ENCODE peak calls at places on chromosomes 1 and 21, in four cellular contexts. One of them, this sample, is unnamed.

GRCh38 chr1:8822383-8823294 is 5.2 kb upstream of the RERE start:
- DNase-seq in left kidney: peak
- DNase-seq in Calu3: peak
- DNase-seq in stimulated activated CD8-positive, alpha-beta memory T cell treated with anti-CD3 and anti-CD28 coated beads, Interleukin-2, amount 100 ng/mL, for 48 hours: no peak
- DNase-seq in this sample: no peak

GRCh38 chr21:45154511-45155508 is 80.4 kb downstream of the ADARB1 start:
- DNase-seq in left kidney: peak
- DNase-seq in stimulated activated CD8-positive, alpha-beta memory T cell treated with anti-CD3 and anti-CD28 coated beads, Interleukin-2, amount 100 ng/mL, for 48 hours: no peak
- DNase-seq in Calu3: no peak
- DNase-seq in this sample: peak

GRCh38 chr1:14972107-14972506 is 181.4 kb upstream of the TMEM51 start:
- DNase-seq in Calu3: no peak
- DNase-seq in stimulated activated CD8-positive, alpha-beta memory T cell treated with anti-CD3 and anti-CD28 coated beads, Interleukin-2, amount 100 ng/mL, for 48 hours: no peak
- DNase-seq in left kidney: no peak
- DNase-seq in this sample: no peak

GRCh38 chr1:211281322-211282022 is 22.3 kb downstream of the RCOR3 start:
- DNase-seq in left kidney: peak
- DNase-seq in Calu3: no peak
- DNase-seq in stimulated activated CD8-positive, alpha-beta memory T cell treated with anti-CD3 and anti-CD28 coated beads, Interleukin-2, amount 100 ng/mL, for 48 hours: no peak
- DNase-seq in this sample: peak

GRCh38 chr1:53344921-53345838 is 17.3 kb upstream of the LRP8 start:
- DNase-seq in left kidney: no peak
- DNase-seq in Calu3: no peak
- DNase-seq in stimulated activated CD8-positive, alpha-beta memory T cell treated with anti-CD3 and anti-CD28 coated beads, Interleukin-2, amount 100 ng/mL, for 48 hours: no peak
- DNase-seq in this sample: no peak

GRCh38 chr1:62395291-62395690 is 41.6 kb upstream of the USP1 start:
- DNase-seq in left kidney: no peak
- DNase-seq in Calu3: no peak
- DNase-seq in stimulated activated CD8-positive, alpha-beta memory T cell treated with anti-CD3 and anti-CD28 coated beads, Interleukin-2, amount 100 ng/mL, for 48 hours: no peak
- DNase-seq in this sample: no peak

GRCh38 chr1:14136881-14137280 is 436.9 kb downstream of the PRDM2 start:
- DNase-seq in Calu3: no peak
- DNase-seq in stimulated activated CD8-positive, alpha-beta memory T cell treated with anti-CD3 and anti-CD28 coated beads, Interleukin-2, amount 100 ng/mL, for 48 hours: no peak
- DNase-seq in left kidney: no peak
- DNase-seq in this sample: no peak

GRCh38 chr1:154760469-154760933 is 109.6 kb downstream of the KCNN3 start:
- DNase-seq in left kidney: peak
- DNase-seq in stimulated activated CD8-positive, alpha-beta memory T cell treated with anti-CD3 and anti-CD28 coated beads, Interleukin-2, amount 100 ng/mL, for 48 hours: peak
- DNase-seq in Calu3: peak
- DNase-seq in this sample: peak

GRCh38 chr1:56399326-56400292 is 179.8 kb downstream of the PLPP3 start:
- DNase-seq in stimulated activated CD8-positive, alpha-beta memory T cell treated with anti-CD3 and anti-CD28 coated beads, Interleukin-2, amount 100 ng/mL, for 48 hours: no peak
- DNase-seq in left kidney: no peak
- DNase-seq in Calu3: no peak
- DNase-seq in this sample: no peak

GRCh38 chr1:214337536-214337935 is 56.6 kb downstream of the SMYD2 start:
- DNase-seq in stimulated activated CD8-positive, alpha-beta memory T cell treated with anti-CD3 and anti-CD28 coated beads, Interleukin-2, amount 100 ng/mL, for 48 hours: no peak
- DNase-seq in left kidney: peak
- DNase-seq in Calu3: no peak
- DNase-seq in this sample: peak

GRCh38 chr1:103180660-103181059 is 72.3 kb upstream of the COL11A1 start:
- DNase-seq in stimulated activated CD8-positive, alpha-beta memory T cell treated with anti-CD3 and anti-CD28 coated beads, Interleukin-2, amount 100 ng/mL, for 48 hours: no peak
- DNase-seq in Calu3: no peak
- DNase-seq in left kidney: no peak
- DNase-seq in this sample: peak

GRCh38 chr1:175197536-175197935 is 5.0 kb upstream of the KIAA0040 start:
- DNase-seq in left kidney: peak
- DNase-seq in stimulated activated CD8-positive, alpha-beta memory T cell treated with anti-CD3 and anti-CD28 coated beads, Interleukin-2, amount 100 ng/mL, for 48 hours: no peak
- DNase-seq in Calu3: peak
- DNase-seq in this sample: peak

GRCh38 chr1:236502972-236503639 is 20.7 kb upstream of the LGALS8 start:
- DNase-seq in stimulated activated CD8-positive, alpha-beta memory T cell treated with anti-CD3 and anti-CD28 coated beads, Interleukin-2, amount 100 ng/mL, for 48 hours: no peak
- DNase-seq in left kidney: peak
- DNase-seq in Calu3: peak
- DNase-seq in this sample: peak

GRCh38 chr1:229058111-229058551 is 212.8 kb upstream of the RAB4A start:
- DNase-seq in left kidney: peak
- DNase-seq in Calu3: no peak
- DNase-seq in stimulated activated CD8-positive, alpha-beta memory T cell treated with anti-CD3 and anti-CD28 coated beads, Interleukin-2, amount 100 ng/mL, for 48 hours: peak
- DNase-seq in this sample: no peak

GRCh38 chr1:11617314-11617713 is 36.9 kb downstream of the FBXO2 start:
- DNase-seq in left kidney: no peak
- DNase-seq in stimulated activated CD8-positive, alpha-beta memory T cell treated with anti-CD3 and anti-CD28 coated beads, Interleukin-2, amount 100 ng/mL, for 48 hours: no peak
- DNase-seq in Calu3: no peak
- DNase-seq in this sample: peak

GRCh38 chr21:42695324-42696025 is 42.1 kb downstream of the PDE9A start:
- DNase-seq in stimulated activated CD8-positive, alpha-beta memory T cell treated with anti-CD3 and anti-CD28 coated beads, Interleukin-2, amount 100 ng/mL, for 48 hours: no peak
- DNase-seq in left kidney: no peak
- DNase-seq in Calu3: no peak
- DNase-seq in this sample: no peak

GRCh38 chr1:89603651-89604413 is 29.1 kb upstream of the LRRC8C start:
- DNase-seq in stimulated activated CD8-positive, alpha-beta memory T cell treated with anti-CD3 and anti-CD28 coated beads, Interleukin-2, amount 100 ng/mL, for 48 hours: no peak
- DNase-seq in left kidney: no peak
- DNase-seq in Calu3: no peak
- DNase-seq in this sample: no peak

GRCh38 chr1:31576743-31577455 is 584 bp downstream of the TINAGL1 start:
- DNase-seq in left kidney: no peak
- DNase-seq in stimulated activated CD8-positive, alpha-beta memory T cell treated with anti-CD3 and anti-CD28 coated beads, Interleukin-2, amount 100 ng/mL, for 48 hours: no peak
- DNase-seq in Calu3: no peak
- DNase-seq in this sample: no peak

GRCh38 chr1:16464917-16465625 is 24.5 kb downstream of the NECAP2 start:
- DNase-seq in Calu3: no peak
- DNase-seq in stimulated activated CD8-positive, alpha-beta memory T cell treated with anti-CD3 and anti-CD28 coated beads, Interleukin-2, amount 100 ng/mL, for 48 hours: no peak
- DNase-seq in left kidney: no peak
- DNase-seq in this sample: no peak

GRCh38 chr1:99702221-99702620 is 56.3 kb downstream of the PALMD start:
- DNase-seq in stimulated activated CD8-positive, alpha-beta memory T cell treated with anti-CD3 and anti-CD28 coated beads, Interleukin-2, amount 100 ng/mL, for 48 hours: no peak
- DNase-seq in left kidney: no peak
- DNase-seq in Calu3: no peak
- DNase-seq in this sample: no peak

GRCh38 chr1:111754964-111755320 is 759 bp upstream of the DDX20 start:
- DNase-seq in stimulated activated CD8-positive, alpha-beta memory T cell treated with anti-CD3 and anti-CD28 coated beads, Interleukin-2, amount 100 ng/mL, for 48 hours: no peak
- DNase-seq in Calu3: peak
- DNase-seq in left kidney: peak
- DNase-seq in this sample: peak

GRCh38 chr1:8359617-8360481 is 41.9 kb downstream of the SLC45A1 start:
- DNase-seq in stimulated activated CD8-positive, alpha-beta memory T cell treated with anti-CD3 and anti-CD28 coated beads, Interleukin-2, amount 100 ng/mL, for 48 hours: no peak
- DNase-seq in Calu3: no peak
- DNase-seq in left kidney: no peak
- DNase-seq in this sample: no peak

This sample was measured in A549.